ENCODE peak calls at places on chromosome 1, in four cellular contexts. One of them, this sample, is unnamed.

GRCh38 chr1:202835548-202836072 is 24.9 kb downstream of the PCAT6 start:
- DNase-seq in H9: no peak
- DNase-seq in neural progenitor cell: no peak
- DNase-seq in tibial nerve: no peak
- DNase-seq in this sample: no peak

GRCh38 chr1:29634324-29635072 is 398.2 kb downstream of the PTPRU start:
- DNase-seq in H9: peak; percentile 8
- DNase-seq in neural progenitor cell: no peak
- DNase-seq in tibial nerve: no peak
- DNase-seq in this sample: no peak

GRCh38 chr1:94385354-94385947 is 32.7 kb upstream of the ABCD3 start:
- DNase-seq in H9: no peak
- DNase-seq in neural progenitor cell: no peak
- DNase-seq in tibial nerve: no peak
- DNase-seq in this sample: no peak

GRCh38 chr1:231236131-231236571 is 4.9 kb upstream of the GNPAT start:
- DNase-seq in H9: no peak
- DNase-seq in neural progenitor cell: no peak
- DNase-seq in tibial nerve: no peak
- DNase-seq in this sample: no peak

GRCh38 chr1:53982034-53982761 is 35.8 kb downstream of the LDLRAD1 start:
- DNase-seq in H9: peak; percentile 84
- DNase-seq in neural progenitor cell: peak; percentile 76
- DNase-seq in tibial nerve: no peak
- DNase-seq in this sample: no peak

GRCh38 chr1:6962390-6962955 is 177.2 kb downstream of the CAMTA1 start:
- DNase-seq in H9: no peak
- DNase-seq in neural progenitor cell: peak; percentile 99
- DNase-seq in tibial nerve: peak; percentile 18
- DNase-seq in this sample: no peak

GRCh38 chr1:52727956-52728656 is 1.9 kb downstream of the ZYG11B start:
- DNase-seq in H9: no peak
- DNase-seq in neural progenitor cell: no peak
- DNase-seq in tibial nerve: no peak
- DNase-seq in this sample: no peak

GRCh38 chr1:206808615-206809014 is 36.3 kb upstream of the IL10 start:
- DNase-seq in H9: peak; percentile 54
- DNase-seq in neural progenitor cell: peak; percentile 43
- DNase-seq in tibial nerve: no peak
- DNase-seq in this sample: no peak

GRCh38 chr1:22207605-22208264 is 64.8 kb upstream of the WNT4 start:
- DNase-seq in H9: no peak
- DNase-seq in neural progenitor cell: peak; percentile 66
- DNase-seq in tibial nerve: no peak
- DNase-seq in this sample: no peak

GRCh38 chr1:231040800-231041704 is 998 bp upstream of the FAM89A start:
- DNase-seq in H9: peak; percentile 42
- DNase-seq in neural progenitor cell: peak; percentile 38
- DNase-seq in tibial nerve: no peak
- DNase-seq in this sample: no peak

GRCh38 chr1:60132985-60133673 is 59.6 kb upstream of the C1orf87 start:
- DNase-seq in H9: no peak
- DNase-seq in neural progenitor cell: no peak
- DNase-seq in tibial nerve: no peak
- DNase-seq in this sample: no peak

GRCh38 chr1:204478166-204478899 is 16.3 kb downstream of the PIK3C2B start:
- DNase-seq in H9: no peak
- DNase-seq in neural progenitor cell: no peak
- DNase-seq in tibial nerve: no peak
- DNase-seq in this sample: no peak

GRCh38 chr1:217089239-217090014 is 366.2 kb upstream of the ESRRG start:
- DNase-seq in H9: no peak
- DNase-seq in neural progenitor cell: peak; percentile 63
- DNase-seq in tibial nerve: no peak
- DNase-seq in this sample: peak; percentile 72

GRCh38 chr1:38735651-38736161 is 123.9 kb downstream of the RRAGC start:
- DNase-seq in H9: no peak
- DNase-seq in neural progenitor cell: no peak
- DNase-seq in tibial nerve: no peak
- DNase-seq in this sample: no peak

GRCh38 chr1:51237714-51238403 is 1.8 kb downstream of the RNF11 start:
- DNase-seq in H9: no peak
- DNase-seq in neural progenitor cell: peak; percentile 67
- DNase-seq in tibial nerve: no peak
- DNase-seq in this sample: no peak

GRCh38 chr1:70779571-70779970 is 268.0 kb downstream of the PTGER3 start:
- DNase-seq in H9: no peak
- DNase-seq in neural progenitor cell: no peak
- DNase-seq in tibial nerve: no peak
- DNase-seq in this sample: no peak

GRCh38 chr1:90973897-90974798 is 47.7 kb downstream of the ZNF644 start:
- DNase-seq in H9: no peak
- DNase-seq in neural progenitor cell: no peak
- DNase-seq in tibial nerve: no peak
- DNase-seq in this sample: no peak

GRCh38 chr1:9328681-9329080 is 36.0 kb downstream of the SPSB1 start:
- DNase-seq in H9: no peak
- DNase-seq in neural progenitor cell: no peak
- DNase-seq in tibial nerve: no peak
- DNase-seq in this sample: no peak

GRCh38 chr1:248847956-248848561 is 10.0 kb downstream of the ZNF672 start:
- DNase-seq in H9: no peak
- DNase-seq in neural progenitor cell: no peak
- DNase-seq in tibial nerve: no peak
- DNase-seq in this sample: no peak

GRCh38 chr1:162951553-162952315 is 90.8 kb upstream of the CCDC190 start:
- DNase-seq in H9: no peak
- DNase-seq in neural progenitor cell: no peak
- DNase-seq in tibial nerve: no peak
- DNase-seq in this sample: no peak

GRCh38 chr1:16155537-16156410 is at the start of gene EPHA2:
- DNase-seq in H9: peak; percentile 95
- DNase-seq in neural progenitor cell: peak; percentile 98
- DNase-seq in tibial nerve: peak; percentile 89
- DNase-seq in this sample: no peak

GRCh38 chr1:21567241-21568005 is 58.2 kb downstream of the ALPL start:
- DNase-seq in H9: no peak
- DNase-seq in neural progenitor cell: no peak
- DNase-seq in tibial nerve: no peak
- DNase-seq in this sample: no peak

GRCh38 chr1:15885701-15886612 is 38.5 kb downstream of the SPEN start:
- DNase-seq in H9: peak; percentile 91
- DNase-seq in neural progenitor cell: peak; percentile 91
- DNase-seq in tibial nerve: peak; percentile 99
- DNase-seq in this sample: peak; percentile 99

GRCh38 chr1:88401283-88401682 is 282.8 kb upstream of the PKN2 start:
- DNase-seq in H9: no peak
- DNase-seq in neural progenitor cell: no peak
- DNase-seq in tibial nerve: no peak
- DNase-seq in this sample: no peak

DNA sequence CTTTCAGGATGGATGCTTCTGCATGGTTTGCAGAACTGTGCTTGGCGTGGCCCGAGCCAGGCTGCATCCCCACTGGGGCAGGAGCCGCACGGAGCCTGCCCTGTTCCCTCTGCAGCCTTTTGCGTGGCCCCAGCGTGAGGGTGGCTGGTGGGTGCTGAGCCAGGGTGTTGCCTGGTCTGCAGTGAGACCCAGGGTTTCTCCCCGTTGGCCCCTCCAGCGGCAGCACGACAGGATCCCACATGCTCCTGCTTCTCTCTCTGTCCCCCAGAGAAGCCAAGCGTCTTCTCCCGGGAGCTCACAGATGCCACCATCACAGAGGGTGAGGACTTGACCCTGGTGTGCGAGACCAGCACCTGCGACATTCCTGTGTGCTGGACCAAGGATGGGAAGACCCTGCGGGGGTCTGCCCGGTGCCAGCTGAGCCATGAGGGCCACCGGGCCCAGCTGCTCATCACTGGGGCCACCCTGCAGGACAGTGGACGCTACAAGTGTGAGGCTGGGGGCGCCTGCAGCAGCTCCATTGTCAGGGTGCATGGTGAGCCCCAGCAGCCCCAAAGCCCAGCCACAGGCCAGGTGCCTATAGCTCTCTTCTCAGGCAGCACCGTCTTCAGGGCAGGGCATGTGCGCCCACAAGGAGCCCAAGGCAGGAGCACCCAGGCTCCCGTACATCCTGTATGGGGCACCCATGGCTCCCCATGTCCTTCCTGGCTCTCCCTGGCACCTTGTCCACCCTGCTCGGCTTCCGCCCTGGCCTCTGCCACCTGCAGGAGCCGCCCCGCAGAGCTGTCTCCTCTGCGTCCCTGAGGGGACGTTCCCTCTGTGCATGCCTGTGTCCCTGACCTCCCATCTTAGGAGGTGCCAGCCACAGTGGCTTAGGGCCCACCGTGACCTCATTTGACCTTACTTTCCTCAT is 78.9 kb downstream of the OBSCN start:
- DNase-seq in H9: no peak
- DNase-seq in neural progenitor cell: no peak
- DNase-seq in tibial nerve: no peak
- DNase-seq in this sample: no peak
- H3K4me1 ChIP-seq in H9: no peaks in the 10 kb centered on the region
- H3K4me1 ChIP-seq in neural progenitor cell: no peaks in the 10 kb centered on the region
- H3K4me1 ChIP-seq in tibial nerve: no peaks in the 10 kb centered on the region
- H3K4me1 ChIP-seq in this sample: no peaks in the 10 kb centered on the region

GRCh38 chr1:86948212-86948611 is 33.8 kb downstream of the HS2ST1 start:
- DNase-seq in H9: no peak
- DNase-seq in neural progenitor cell: no peak
- DNase-seq in tibial nerve: no peak
- DNase-seq in this sample: no peak
- TF ChIP-seq CTCF in H9: no peak
- TF ChIP-seq CTCF in neural progenitor cell: no peak
- TF ChIP-seq CTCF in tibial nerve: no peak
- TF ChIP-seq CTCF in this sample: no peak

GRCh38 chr1:33439662-33440061 is 8.8 kb upstream of the PHC2 start:
- DNase-seq in H9: no peak
- DNase-seq in neural progenitor cell: peak; percentile 23
- DNase-seq in tibial nerve: no peak
- DNase-seq in this sample: peak; percentile 47

GRCh38 chr1:33441088-33441745 is 10.3 kb upstream of the PHC2 start:
- DNase-seq in H9: no peak
- DNase-seq in neural progenitor cell: no peak
- DNase-seq in tibial nerve: no peak
- DNase-seq in this sample: no peak

GRCh38 chr1:33436557-33437296 is 5.8 kb upstream of the PHC2 start:
- DNase-seq in H9: no peak
- DNase-seq in neural progenitor cell: no peak
- DNase-seq in tibial nerve: no peak
- DNase-seq in this sample: no peak

GRCh38 chr1:33435096-33435820 is 4.4 kb upstream of the PHC2 start:
- DNase-seq in H9: no peak
- DNase-seq in neural progenitor cell: no peak
- DNase-seq in tibial nerve: no peak
- DNase-seq in this sample: no peak

DNA sequence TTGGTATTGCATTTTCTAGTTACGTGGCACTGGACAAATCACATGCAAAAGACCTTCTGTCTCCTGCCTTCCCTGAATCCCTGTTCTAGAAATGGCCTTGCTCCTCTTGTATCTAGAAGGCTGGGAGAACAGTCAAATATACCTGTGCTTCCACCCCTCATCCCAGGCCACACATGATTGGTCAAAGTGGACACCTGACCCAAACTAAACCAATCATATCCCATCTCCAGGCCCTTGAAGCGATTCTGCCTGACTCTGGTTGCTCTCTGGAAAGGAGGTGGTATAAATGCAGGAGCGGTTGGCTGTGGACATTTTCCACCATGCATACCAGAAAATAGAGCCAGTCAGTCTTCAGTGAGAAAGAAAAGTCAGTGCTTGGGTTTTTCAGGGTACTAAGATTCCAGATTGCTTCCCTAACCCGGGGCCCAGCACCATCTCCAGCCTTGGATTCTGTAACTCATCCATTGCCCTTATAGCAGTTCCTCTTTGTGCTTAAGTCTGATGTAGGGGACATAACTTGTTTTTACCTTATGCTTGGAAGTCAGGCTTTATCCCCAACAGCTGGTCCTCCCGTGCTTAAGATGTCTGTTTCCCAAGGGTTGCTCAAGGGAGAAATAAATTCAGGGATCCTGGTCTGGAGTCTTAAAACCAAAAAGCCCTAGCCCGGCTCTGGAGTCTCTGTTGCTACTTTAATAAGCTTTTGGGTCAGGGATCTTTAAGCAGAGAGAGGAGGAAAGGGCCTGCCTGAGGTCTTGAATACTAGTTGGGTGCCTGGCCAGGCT is 7.7 kb upstream of the PHC2 start:
- DNase-seq in H9: no peak
- DNase-seq in neural progenitor cell: no peak
- DNase-seq in tibial nerve: no peak
- DNase-seq in this sample: peak; percentile 62
- H3K4me1 ChIP-seq in H9: peaks cover 2% of the 10 kb centered on the region
- H3K4me1 ChIP-seq in neural progenitor cell: peaks cover 1% of the 10 kb centered on the region
- H3K4me1 ChIP-seq in tibial nerve: peaks cover 18% of the 10 kb centered on the region
- H3K4me1 ChIP-seq in this sample: peaks cover 6% of the 10 kb centered on the region

DNA sequence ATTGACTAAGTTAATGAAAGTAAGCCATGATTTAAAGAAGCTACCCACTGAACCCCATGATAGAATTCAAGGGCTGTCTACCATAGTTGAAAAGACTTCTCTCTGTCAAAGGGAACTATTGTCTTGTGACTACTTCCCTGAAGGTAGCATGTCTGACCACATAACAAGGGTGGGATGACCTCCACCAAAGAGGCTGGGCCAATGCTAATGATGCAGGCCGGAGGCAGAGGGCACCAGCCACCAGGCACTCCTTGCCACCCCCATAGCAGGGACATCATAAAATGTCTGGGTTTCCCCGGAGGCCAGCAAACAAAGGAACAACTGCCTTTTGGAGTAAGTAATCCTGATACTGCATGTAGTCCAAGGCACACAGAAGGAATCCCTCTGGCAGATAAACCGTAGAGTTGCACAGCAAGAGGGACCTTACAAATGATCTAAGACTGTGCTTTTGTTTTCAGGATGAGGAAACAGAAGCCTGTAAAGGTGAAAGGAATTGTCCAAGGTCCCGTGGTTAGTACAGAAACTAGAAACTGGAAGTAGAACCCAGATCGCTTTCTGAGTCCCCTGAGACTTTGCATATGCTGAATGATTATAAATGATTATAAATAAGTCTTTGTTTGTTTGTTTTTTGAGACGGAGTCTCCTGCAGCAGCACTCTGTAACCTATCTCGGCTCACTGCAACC is 33.5 kb upstream of the ITPKB start:
- DNase-seq in H9: no peak
- DNase-seq in neural progenitor cell: no peak
- DNase-seq in tibial nerve: no peak
- DNase-seq in this sample: no peak
- TF ChIP-seq CTCF in H9: no peak
- TF ChIP-seq CTCF in neural progenitor cell: no peak
- TF ChIP-seq CTCF in tibial nerve: no peak
- TF ChIP-seq CTCF in this sample: no peak

GRCh38 chr1:156488566-156489165 is 11.9 kb downstream of the MEF2D start:
- DNase-seq in H9: no peak
- DNase-seq in neural progenitor cell: no peak
- DNase-seq in tibial nerve: no peak
- DNase-seq in this sample: no peak
- H3K4me1 ChIP-seq in H9: peaks cover 19% of the 10 kb centered on the region
- H3K4me1 ChIP-seq in neural progenitor cell: peaks cover 42% of the 10 kb centered on the region
- H3K4me1 ChIP-seq in tibial nerve: peaks cover 99% of the 10 kb centered on the region
- H3K4me1 ChIP-seq in this sample: peaks cover 95% of the 10 kb centered on the region